ENCODE peak calls at places on chromosome 7, in five cellular contexts. One of them, this sample, is unnamed.

GRCh38 chr7:88357295-88357694 is 50.6 kb upstream of the STEAP4 start:
- DNase-seq in non-pigmented ciliary epithelial cell: no peak
- DNase-seq in posterior vena cava: no peak
- DNase-seq in foreskin fibroblast: peak
- DNase-seq in ovary: no peak
- DNase-seq in this sample: no peak

GRCh38 chr7:134920026-134920758 is 66.1 kb upstream of the AGBL3 start:
- DNase-seq in posterior vena cava: no peak
- DNase-seq in non-pigmented ciliary epithelial cell: peak
- DNase-seq in foreskin fibroblast: peak
- DNase-seq in ovary: no peak
- DNase-seq in this sample: no peak

GRCh38 chr7:20141666-20142065 is 75.5 kb downstream of the MACC1 start:
- DNase-seq in foreskin fibroblast: no peak
- DNase-seq in ovary: no peak
- DNase-seq in posterior vena cava: no peak
- DNase-seq in non-pigmented ciliary epithelial cell: no peak
- DNase-seq in this sample: peak

GRCh38 chr7:121071662-121072061 is 83.2 kb downstream of the CPED1 start:
- DNase-seq in foreskin fibroblast: no peak
- DNase-seq in ovary: no peak
- DNase-seq in non-pigmented ciliary epithelial cell: no peak
- DNase-seq in posterior vena cava: no peak
- DNase-seq in this sample: no peak

GRCh38 chr7:5296015-5296621 is 13.4 kb downstream of the SLC29A4 start:
- DNase-seq in non-pigmented ciliary epithelial cell: no peak
- DNase-seq in ovary: no peak
- DNase-seq in foreskin fibroblast: no peak
- DNase-seq in posterior vena cava: no peak
- DNase-seq in this sample: no peak

GRCh38 chr7:74083117-74083876 is at the start of gene LIMK1:
- DNase-seq in ovary: peak
- DNase-seq in posterior vena cava: peak
- DNase-seq in non-pigmented ciliary epithelial cell: no peak
- DNase-seq in foreskin fibroblast: peak
- DNase-seq in this sample: peak

GRCh38 chr7:24825315-24825917 is 68.2 kb upstream of the GSDME start:
- DNase-seq in foreskin fibroblast: peak
- DNase-seq in posterior vena cava: no peak
- DNase-seq in non-pigmented ciliary epithelial cell: no peak
- DNase-seq in ovary: no peak
- DNase-seq in this sample: no peak

GRCh38 chr7:121020652-121021051 is 32.1 kb downstream of the CPED1 start:
- DNase-seq in posterior vena cava: no peak
- DNase-seq in foreskin fibroblast: peak
- DNase-seq in ovary: no peak
- DNase-seq in non-pigmented ciliary epithelial cell: no peak
- DNase-seq in this sample: no peak

GRCh38 chr7:7944619-7945282 is 23.8 kb upstream of the GLCCI1 start:
- DNase-seq in ovary: no peak
- DNase-seq in non-pigmented ciliary epithelial cell: no peak
- DNase-seq in posterior vena cava: no peak
- DNase-seq in foreskin fibroblast: no peak
- DNase-seq in this sample: no peak

GRCh38 chr7:47370461-47371042 is 211.4 kb downstream of the TNS3 start:
- DNase-seq in non-pigmented ciliary epithelial cell: no peak
- DNase-seq in foreskin fibroblast: no peak
- DNase-seq in ovary: no peak
- DNase-seq in posterior vena cava: no peak
- DNase-seq in this sample: no peak

GRCh38 chr7:117751775-117752174 is 121.5 kb downstream of the CTTNBP2 start:
- DNase-seq in posterior vena cava: no peak
- DNase-seq in ovary: no peak
- DNase-seq in foreskin fibroblast: no peak
- DNase-seq in non-pigmented ciliary epithelial cell: no peak
- DNase-seq in this sample: no peak

GRCh38 chr7:100825760-100826545 is 1.4 kb downstream of the EPHB4 start:
- DNase-seq in foreskin fibroblast: peak
- DNase-seq in ovary: no peak
- DNase-seq in non-pigmented ciliary epithelial cell: no peak
- DNase-seq in posterior vena cava: no peak
- DNase-seq in this sample: no peak

GRCh38 chr7:38846280-38846679 is 62.7 kb downstream of the VPS41 start:
- DNase-seq in non-pigmented ciliary epithelial cell: no peak
- DNase-seq in foreskin fibroblast: no peak
- DNase-seq in ovary: no peak
- DNase-seq in posterior vena cava: no peak
- DNase-seq in this sample: no peak

GRCh38 chr7:30933124-30933893 is 21.7 kb downstream of the AQP1 start:
- DNase-seq in non-pigmented ciliary epithelial cell: no peak
- DNase-seq in posterior vena cava: peak
- DNase-seq in ovary: no peak
- DNase-seq in foreskin fibroblast: no peak
- DNase-seq in this sample: peak

GRCh38 chr7:143337216-143337615 is 21.3 kb downstream of the CLCN1 start:
- DNase-seq in non-pigmented ciliary epithelial cell: no peak
- DNase-seq in posterior vena cava: no peak
- DNase-seq in ovary: no peak
- DNase-seq in foreskin fibroblast: no peak
- DNase-seq in this sample: no peak

GRCh38 chr7:143397710-143398530 is 10.7 kb downstream of the EPHA1 start:
- DNase-seq in non-pigmented ciliary epithelial cell: no peak
- DNase-seq in foreskin fibroblast: no peak
- DNase-seq in posterior vena cava: peak
- DNase-seq in ovary: no peak
- DNase-seq in this sample: no peak

GRCh38 chr7:7868245-7868899 is 100.2 kb upstream of the GLCCI1 start:
- DNase-seq in ovary: no peak
- DNase-seq in non-pigmented ciliary epithelial cell: no peak
- DNase-seq in posterior vena cava: no peak
- DNase-seq in foreskin fibroblast: no peak
- DNase-seq in this sample: no peak

GRCh38 chr7:13981070-13981469 is 8.4 kb downstream of the ETV1 start:
- DNase-seq in ovary: no peak
- DNase-seq in foreskin fibroblast: peak
- DNase-seq in posterior vena cava: no peak
- DNase-seq in non-pigmented ciliary epithelial cell: peak
- DNase-seq in this sample: no peak

GRCh38 chr7:138001529-138002095 is at the start of gene CREB3L2:
- DNase-seq in posterior vena cava: no peak
- DNase-seq in foreskin fibroblast: peak
- DNase-seq in non-pigmented ciliary epithelial cell: no peak
- DNase-seq in ovary: peak
- DNase-seq in this sample: peak

GRCh38 chr7:134954197-134955082 is 31.9 kb upstream of the AGBL3 start:
- DNase-seq in ovary: no peak
- DNase-seq in foreskin fibroblast: peak
- DNase-seq in non-pigmented ciliary epithelial cell: no peak
- DNase-seq in posterior vena cava: no peak
- DNase-seq in this sample: peak

GRCh38 chr7:150949564-150949963 is 28.6 kb downstream of the KCNH2 start:
- DNase-seq in ovary: no peak
- DNase-seq in non-pigmented ciliary epithelial cell: no peak
- DNase-seq in foreskin fibroblast: no peak
- DNase-seq in posterior vena cava: peak
- DNase-seq in this sample: no peak

GRCh38 chr7:51040777-51041176 is 258.1 kb upstream of the GRB10 start:
- DNase-seq in ovary: no peak
- DNase-seq in foreskin fibroblast: peak
- DNase-seq in non-pigmented ciliary epithelial cell: no peak
- DNase-seq in posterior vena cava: no peak
- DNase-seq in this sample: no peak